ENCODE peak calls at places on chromosomes 1 and 21, in nine cellular contexts. P is testis, L is GM23338, B is heart right ventricle, W is prostate gland, R is endothelial cell of umbilical vein, Z is fibroblast of lung, S is A549, D is fibroblast of mammary gland. Q is an unnamed sample.

GRCh38 chr1:235079443-235079967 is 49.1 kb downstream of the TOMM20 start:
- DNase-seq in P (no peak), L (no peak), B (no peak), W (peak; percentile 84), R (peak; percentile 56), Z (peak; percentile 84), S (peak; percentile 49), D (peak; percentile 67), Q (peak; percentile 80)

GRCh38 chr1:31811605-31812004 is 4.2 kb downstream of the SPOCD1 start:
- DNase-seq in P (peak; percentile 46), L (peak; percentile 91), B (no peak), W (no peak), R (no peak), Z (peak; percentile 62), S (no peak), D (peak; percentile 40), Q (no peak)

GRCh38 chr1:215082532-215083407 is at the start of gene KCNK2:
- DNase-seq in P (no peak), L (peak; percentile 75), B (no peak), W (no peak), R (no peak), Z (peak; percentile 34), S (no peak), D (peak; percentile 56), Q (no peak)

GRCh38 chr1:153960206-153960605 is 1.8 kb upstream of the CRTC2 start:
- DNase-seq in P (no peak), L (no peak), B (no peak), W (no peak), R (no peak), Z (no peak), S (no peak), D (no peak), Q (no peak)

GRCh38 chr1:196418772-196419171 is 189.5 kb downstream of the KCNT2 start:
- DNase-seq in P (no peak), L (no peak), B (no peak), W (no peak), R (no peak), Z (no peak), S (no peak), D (no peak), Q (no peak)

GRCh38 chr1:165884690-165885304 is 57.4 kb downstream of the UCK2 start:
- DNase-seq in P (no peak), L (no peak), B (no peak), W (peak; percentile 47), R (peak; percentile 70), Z (no peak), S (no peak), D (no peak), Q (no peak)

GRCh38 chr1:190320952-190321351 is 156.7 kb downstream of the BRINP3 start:
- DNase-seq in P (no peak), L (peak; percentile 57), B (no peak), W (no peak), R (peak; percentile 29), Z (peak; percentile 54), S (no peak), D (no peak), Q (no peak)

GRCh38 chr1:45050931-45051748 is 39.1 kb downstream of the UROD start:
- DNase-seq in P (no peak), L (no peak), B (no peak), W (no peak), R (no peak), Z (no peak), S (no peak), D (no peak), Q (no peak)

GRCh38 chr1:211549092-211549749 is 29.7 kb downstream of the SLC30A1 start:
- DNase-seq in P (peak; percentile 25), L (no peak), B (no peak), W (peak; percentile 30), R (peak; percentile 15), Z (no peak), S (no peak), D (no peak), Q (no peak)

GRCh38 chr21:43667191-43667904 is 8.0 kb downstream of the RRP1B start:
- DNase-seq in P (no peak), L (no peak), B (no peak), W (no peak), R (no peak), Z (peak; percentile 80), S (no peak), D (peak; percentile 93), Q (no peak)

GRCh38 chr1:94606471-94606870 is 64.9 kb upstream of the F3 start:
- DNase-seq in P (no peak), L (no peak), B (no peak), W (no peak), R (no peak), Z (no peak), S (no peak), D (no peak), Q (no peak)

GRCh38 chr21:44517175-44517899 is 22.7 kb downstream of the KRTAP10-1 start:
- DNase-seq in P (peak; percentile 97), L (peak; percentile 55), B (no peak), W (no peak), R (no peak), Z (peak; percentile 3), S (peak; percentile 53), D (peak; percentile 45), Q (no peak)

GRCh38 chr1:61451214-61451968 is 273.6 kb downstream of the TM2D1 start:
- DNase-seq in P (no peak), L (no peak), B (no peak), W (no peak), R (no peak), Z (no peak), S (no peak), D (no peak), Q (no peak)

GRCh38 chr1:116243673-116244101 is 129.4 kb upstream of the ATP1A1 start:
- DNase-seq in P (no peak), L (no peak), B (no peak), W (peak; percentile 13), R (no peak), Z (no peak), S (no peak), D (no peak), Q (no peak)

GRCh38 chr1:51699376-51699775 is 82.5 kb downstream of the OSBPL9 start:
- DNase-seq in P (no peak), L (no peak), B (no peak), W (no peak), R (no peak), Z (peak; percentile 6), S (no peak), D (no peak), Q (no peak)

GRCh38 chr1:2496087-2496622 is 20.1 kb downstream of the PLCH2 start:
- DNase-seq in P (no peak), L (no peak), B (no peak), W (no peak), R (no peak), Z (no peak), S (no peak), D (no peak), Q (no peak)
- H3K4me3 ChIP-seq in P (no peak overlapping the region), L (no peak overlapping the region), B (no peak overlapping the region), W (no peak overlapping the region), R (no peak overlapping the region), Z (no peak overlapping the region), S (no peak overlapping the region), D (no peak overlapping the region), Q (no peak overlapping the region)

GRCh38 chr1:23805025-23805424 is 4.5 kb upstream of the GALE start:
- DNase-seq in P (no peak), L (no peak), B (no peak), W (no peak), R (no peak), Z (no peak), S (no peak), D (no peak), Q (no peak)

GRCh38 chr1:23801876-23802275 is 1.3 kb upstream of the GALE start:
- DNase-seq in P (no peak), L (peak; percentile 28), B (no peak), W (no peak), R (no peak), Z (no peak), S (no peak), D (no peak), Q (no peak)

GRCh38 chr1:23801338-23801748 is 789 bp upstream of the GALE start:
- DNase-seq in P (no peak), L (peak; percentile 60), B (no peak), W (no peak), R (no peak), Z (no peak), S (no peak), D (no peak), Q (no peak)

GRCh38 chr1:23803674-23804073 is 3.1 kb upstream of the GALE start:
- DNase-seq in P (no peak), L (no peak), B (no peak), W (no peak), R (no peak), Z (no peak), S (no peak), D (no peak), Q (no peak)

DNA sequence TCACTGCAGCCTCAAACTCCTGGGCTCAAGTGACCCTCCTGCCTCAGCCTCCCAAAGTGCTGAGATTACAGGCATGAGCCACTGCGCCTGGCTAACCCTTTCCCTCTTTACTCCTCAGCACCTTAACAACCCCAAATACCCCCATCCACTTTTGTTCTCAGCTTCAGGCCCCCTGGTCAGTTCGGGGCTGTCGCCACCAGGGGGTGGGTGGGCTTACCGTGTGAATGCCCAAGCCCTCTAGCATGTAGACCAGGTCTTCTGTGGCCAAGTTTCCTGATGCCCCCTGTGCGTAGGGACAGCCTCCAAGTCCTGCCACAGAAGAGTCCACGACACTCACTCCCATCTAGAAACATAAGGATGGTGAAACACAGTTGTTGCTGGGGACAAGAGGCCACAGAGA is 3.6 kb upstream of the GALE start:
- DNase-seq in P (no peak), L (peak; percentile 27), B (no peak), W (no peak), R (no peak), Z (no peak), S (no peak), D (no peak), Q (no peak)
- TF ChIP-seq CTCF in P (no peak), L (peak; percentile 40), B (no peak), W (no peak), R (peak; percentile 46), Z (peak; percentile 20), S (no peak), D (peak; percentile 16), Q (no peak)

DNA sequence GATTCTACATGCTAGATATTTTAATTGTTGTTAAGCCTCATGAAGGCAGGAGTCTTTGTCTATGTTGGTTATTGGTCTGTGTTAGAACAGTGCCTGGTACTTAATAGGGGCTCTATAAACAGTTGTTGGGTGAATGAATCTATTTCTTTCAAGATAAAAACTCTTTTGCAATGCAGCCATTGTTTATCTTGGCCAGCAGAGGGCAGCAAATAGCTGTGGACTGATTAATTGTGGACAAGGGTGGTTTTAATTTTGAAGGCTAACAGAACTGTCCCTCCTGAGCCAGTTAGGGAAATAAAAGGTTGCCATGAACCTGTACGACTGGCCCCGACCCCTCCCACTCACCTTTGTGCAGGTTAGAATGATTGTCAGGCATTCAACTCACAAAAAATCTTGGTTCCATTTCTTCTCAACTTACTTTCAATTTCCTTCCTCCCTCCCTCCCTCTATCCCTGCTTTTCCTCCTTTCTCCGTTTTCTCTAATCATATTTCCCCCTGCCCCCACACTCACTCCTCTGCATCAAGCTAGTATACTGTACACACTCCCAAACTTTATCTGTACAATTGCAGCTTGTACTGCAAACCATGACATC is 66.3 kb upstream of the DIRAS3 start:
- DNase-seq in P (peak; percentile 66), L (peak; percentile 72), B (peak; percentile 52), W (peak; percentile 43), R (peak; percentile 53), Z (peak; percentile 48), S (peak; percentile 20), D (peak; percentile 50), Q (no peak)
- H3K4me3 ChIP-seq in P (no peak overlapping the region), L (no peak overlapping the region), B (no peak overlapping the region), W (no peak overlapping the region), R (no peak overlapping the region), Z (no peak overlapping the region), S (no peak overlapping the region), D (no peak overlapping the region), Q (no peak overlapping the region)

GRCh38 chr21:21921410-21922232 is 923.4 kb downstream of the NCAM2 start:
- DNase-seq in P (no peak), L (peak; percentile 81), B (no peak), W (no peak), R (no peak), Z (peak; percentile 28), S (no peak), D (peak; percentile 32), Q (no peak)
- TF ChIP-seq CTCF in P (no peak), L (peak; percentile 75), B (peak; percentile 31), W (no peak), R (no peak), Z (peak; percentile 60), S (no peak), D (peak; percentile 63), Q (peak; percentile 38)